ENCODE peak calls at places on chromosomes 5 and 9, in nine cellular contexts. A is activated CD4-positive, CD25-positive, alpha-beta regulatory T cell; B is fibroblast of mammary gland; K is A549; W is mucosa of gallbladder; P is fibroblast of the aortic adventitia; C is myocyte; Y is NCI-H187; R is NCI-H2081. O is an unnamed sample.

GRCh38 chr5:147188200-147189108 is 46.4 kb upstream of the STK32A start:
- DNase-seq in A (no peak), B (peak), K (peak), W (peak), P (peak), C (peak), Y (no peak), R (peak), O (peak)

GRCh38 chr9:91378695-91379127 is 17.0 kb upstream of the AUH start:
- DNase-seq in A (no peak), B (peak), K (no peak), W (no peak), P (peak), C (no peak), Y (no peak), R (no peak), O (no peak)

GRCh38 chr9:131575946-131576853 is 30.9 kb downstream of the PRRT1B start:
- DNase-seq in A (no peak), B (no peak), K (no peak), W (no peak), P (no peak), C (no peak), Y (no peak), R (no peak), O (no peak)

GRCh38 chr9:86585422-86586143 is 231.4 kb upstream of the TUT7 start:
- DNase-seq in A (no peak), B (peak), K (no peak), W (no peak), P (peak), C (peak), Y (no peak), R (no peak), O (no peak)

GRCh38 chr9:76452839-76453238 is 6.1 kb upstream of the GCNT1 start:
- DNase-seq in A (no peak), B (peak), K (no peak), W (no peak), P (no peak), C (peak), Y (no peak), R (no peak), O (no peak)

GRCh38 chr9:124222918-124223720 is 34.6 kb upstream of the NEK6 start:
- DNase-seq in A (no peak), B (peak), K (no peak), W (peak), P (peak), C (no peak), Y (no peak), R (peak), O (peak)

GRCh38 chr9:121692606-121693505 is 41.4 kb downstream of the DAB2IP start:
- DNase-seq in A (no peak), B (no peak), K (peak), W (peak), P (peak), C (peak), Y (no peak), R (no peak), O (no peak)

GRCh38 chr5:38598994-38599611 is 42.7 kb upstream of the LIFR start:
- DNase-seq in A (no peak), B (peak), K (peak), W (no peak), P (peak), C (peak), Y (no peak), R (no peak), O (no peak)

GRCh38 chr5:10708189-10708944 is 52.7 kb downstream of the DAP start:
- DNase-seq in A (no peak), B (no peak), K (no peak), W (no peak), P (no peak), C (no peak), Y (no peak), R (no peak), O (no peak)

GRCh38 chr5:136769900-136770684 is 404.7 kb upstream of the TRPC7 start:
- DNase-seq in A (no peak), B (peak), K (peak), W (peak), P (peak), C (peak), Y (peak), R (peak), O (peak)

GRCh38 chr5:175107865-175108264 is 336.1 kb downstream of the DRD1 start:
- DNase-seq in A (no peak), B (no peak), K (no peak), W (no peak), P (no peak), C (no peak), Y (no peak), R (no peak), O (no peak)

O was measured in NCI-H510A.